ENCODE peak calls at places on chromosomes 16 and 17, in six cellular contexts. J is body of pancreas, A is A549, M is lower leg skin, Q is tibial nerve, D is esophagus squamous epithelium. R is an unnamed sample.

GRCh38 chr17:62678214-62678919 is 50.9 kb downstream of the MRC2 start:
- DNase-seq in J (no peak), A (no peak), M (no peak), Q (no peak), D (no peak), R (no peak)

GRCh38 chr17:77382966-77383612 is 242.3 kb downstream of the SEC14L1 start:
- DNase-seq in J (no peak), A (no peak), M (no peak), Q (no peak), D (no peak), R (peak; percentile 61)

GRCh38 chr16:60107920-60108319 is 1373.8 kb upstream of the GOT2 start:
- DNase-seq in J (no peak), A (no peak), M (no peak), Q (no peak), D (no peak), R (no peak)

GRCh38 chr16:89923640-89924297 is 627 bp downstream of the TUBB3 start:
- DNase-seq in J (no peak), A (no peak), M (no peak), Q (no peak), D (no peak), R (no peak)

GRCh38 chr16:23064642-23065041 is 84.6 kb downstream of the USP31 start:
- DNase-seq in J (no peak), A (no peak), M (no peak), Q (no peak), D (no peak), R (no peak)

GRCh38 chr17:33113281-33114010 is 121.8 kb downstream of the SPACA3 start:
- DNase-seq in J (peak; percentile 40), A (no peak), M (no peak), Q (no peak), D (no peak), R (no peak)

GRCh38 chr16:75251280-75252048 is at the start of gene BCAR1:
- DNase-seq in J (peak; percentile 92), A (peak; percentile 87), M (peak; percentile 65), Q (peak; percentile 63), D (no peak), R (peak; percentile 78)

GRCh38 chr17:61833536-61834203 is 29.7 kb downstream of the BRIP1 start:
- DNase-seq in J (no peak), A (peak; percentile 40), M (no peak), Q (no peak), D (no peak), R (peak; percentile 26)

GRCh38 chr17:61155590-61156181 is 244.0 kb upstream of the TBX2 start:
- DNase-seq in J (no peak), A (no peak), M (no peak), Q (no peak), D (no peak), R (no peak)

GRCh38 chr16:70703041-70703834 is 17.4 kb upstream of the MTSS2 start:
- DNase-seq in J (no peak), A (peak; percentile 40), M (no peak), Q (no peak), D (no peak), R (peak; percentile 65)
- TF ChIP-seq POLR2A in J (no peak), A (no peak), M (no peak), Q (peak; percentile 19), D (no peak), R (peak; percentile 29)

GRCh38 chr16:1332618-1333148 is 762 bp upstream of the BAIAP3 start:
- DNase-seq in J (no peak), A (no peak), M (no peak), Q (no peak), D (no peak), R (no peak)

GRCh38 chr16:1331712-1332617 is 1.5 kb upstream of the BAIAP3 start:
- DNase-seq in J (peak; percentile 94), A (peak; percentile 94), M (no peak), Q (peak; percentile 24), D (no peak), R (peak; percentile 96)

GRCh38 chr16:1334739-1335138 is 1.3 kb downstream of the BAIAP3 start:
- DNase-seq in J (no peak), A (no peak), M (no peak), Q (no peak), D (no peak), R (no peak)

GRCh38 chr16:1333854-1334719 is 642 bp downstream of the BAIAP3 start:
- DNase-seq in J (no peak), A (no peak), M (no peak), Q (no peak), D (no peak), R (no peak)

GRCh38 chr16:1333149-1333812 is at the start of gene BAIAP3:
- DNase-seq in J (peak; percentile 52), A (peak; percentile 46), M (no peak), Q (no peak), D (no peak), R (no peak)
- TF ChIP-seq POLR2A in J (no peak), A (peak; percentile 41), M (no peak), Q (no peak), D (peak; percentile 58), R (peak; percentile 51)

GRCh38 chr17:3004150-3004801 is 59.1 kb downstream of the OR1D5 start:
- DNase-seq in J (peak; percentile 100), A (peak; percentile 98), M (peak; percentile 93), Q (peak; percentile 95), D (peak; percentile 77), R (peak; percentile 97)

GRCh38 chr17:3005696-3006095 is 57.7 kb downstream of the OR1D5 start:
- DNase-seq in J (no peak), A (no peak), M (no peak), Q (no peak), D (no peak), R (no peak)

GRCh38 chr17:3004925-3005324 is 58.5 kb downstream of the OR1D5 start:
- DNase-seq in J (peak; percentile 42), A (no peak), M (no peak), Q (no peak), D (no peak), R (no peak)

GRCh38 chr17:3002538-3003301 is 60.7 kb downstream of the OR1D5 start:
- DNase-seq in J (peak; percentile 35), A (no peak), M (no peak), Q (no peak), D (no peak), R (no peak)

DNA sequence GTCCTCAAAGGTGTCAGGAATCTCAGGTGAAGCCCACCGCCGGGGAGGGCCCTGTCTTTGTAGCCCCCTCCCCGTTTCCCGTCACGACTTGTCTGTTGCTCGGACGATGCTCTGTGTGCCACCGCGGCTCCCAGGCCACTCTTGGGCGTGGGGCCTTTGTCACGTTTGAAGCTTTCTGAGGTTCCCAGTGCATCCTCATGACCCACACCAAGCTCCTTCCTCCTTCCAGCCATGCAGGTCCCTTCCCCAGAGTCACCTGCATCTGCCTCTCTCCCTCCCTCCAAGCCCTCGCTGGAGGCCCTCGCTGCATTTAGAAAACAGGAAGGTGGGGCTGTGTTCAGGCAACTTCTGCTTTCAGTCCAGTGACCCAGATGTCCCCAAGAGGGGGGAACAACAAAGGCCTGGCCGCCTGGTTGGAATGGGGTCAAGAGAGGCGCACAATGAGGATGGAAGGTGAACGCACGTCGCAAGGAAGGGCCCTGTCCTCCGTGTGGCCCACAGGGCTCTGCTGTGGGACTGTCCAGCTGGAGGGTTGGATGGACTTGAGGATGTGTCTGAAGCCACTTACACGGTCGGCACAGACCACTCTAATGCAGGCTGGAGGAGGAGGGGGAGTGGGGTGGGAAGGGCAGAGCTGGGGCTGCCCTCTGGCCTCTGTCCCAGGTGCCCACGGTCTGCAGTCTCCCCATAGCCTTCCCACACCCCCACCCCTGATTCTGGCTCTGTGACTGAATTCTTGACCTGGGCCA is 59.8 kb downstream of the OR1D5 start:
- DNase-seq in J (peak; percentile 47), A (no peak), M (no peak), Q (peak; percentile 32), D (no peak), R (no peak)
- TF ChIP-seq POLR2A in J (no peak), A (no peak), M (no peak), Q (no peak), D (no peak), R (no peak)

GRCh38 chr16:53503270-53503911 is 382 bp upstream of the AKTIP start:
- DNase-seq in J (peak; percentile 100), A (peak; percentile 95), M (peak; percentile 100), Q (peak; percentile 100), D (peak; percentile 100), R (peak; percentile 94)

GRCh38 chr16:53504665-53505064 is 1.7 kb upstream of the AKTIP start:
- DNase-seq in J (no peak), A (no peak), M (peak; percentile 26), Q (no peak), D (no peak), R (no peak)

GRCh38 chr16:53504161-53504663 is 1.2 kb upstream of the AKTIP start:
- DNase-seq in J (peak; percentile 65), A (no peak), M (peak; percentile 60), Q (peak; percentile 48), D (no peak), R (no peak)

GRCh38 chr16:53501216-53501859 is 1.7 kb downstream of the AKTIP start:
- DNase-seq in J (no peak), A (no peak), M (no peak), Q (no peak), D (no peak), R (no peak)

GRCh38 chr16:53502331-53503269 is at the start of gene AKTIP:
- DNase-seq in J (peak; percentile 81), A (no peak), M (no peak), Q (no peak), D (no peak), R (peak; percentile 34)
- TF ChIP-seq POLR2A in J (peak; percentile 19), A (peak; percentile 65), M (no peak), Q (no peak), D (peak; percentile 46), R (peak; percentile 53)

GRCh38 chr16:67393111-67393789 is at the start of gene TPPP3:
- DNase-seq in J (peak; percentile 90), A (peak; percentile 73), M (peak; percentile 75), Q (peak; percentile 77), D (no peak), R (no peak)
- TF ChIP-seq POLR2A in J (peak; percentile 61), A (peak; percentile 6), M (no peak), Q (no peak), D (peak; percentile 33), R (no peak)

GRCh38 chr17:83152745-83153611 is 73.6 kb downstream of the METRNL start:
- DNase-seq in J (no peak), A (no peak), M (peak; percentile 67), Q (peak; percentile 63), D (no peak), R (no peak)

GRCh38 chr17:83154311-83155127 is 75.1 kb downstream of the METRNL start:
- DNase-seq in J (no peak), A (no peak), M (peak; percentile 12), Q (peak; percentile 3), D (no peak), R (no peak)

GRCh38 chr17:83153681-83154310 is 74.4 kb downstream of the METRNL start:
- DNase-seq in J (no peak), A (no peak), M (peak; percentile 15), Q (no peak), D (no peak), R (no peak)

GRCh38 chr17:83156408-83156807 is 77.0 kb downstream of the METRNL start:
- DNase-seq in J (no peak), A (no peak), M (peak; percentile 14), Q (peak; percentile 3), D (no peak), R (no peak)

GRCh38 chr17:83155128-83156081 is 76.0 kb downstream of the METRNL start:
- DNase-seq in J (no peak), A (no peak), M (peak; percentile 78), Q (peak; percentile 69), D (no peak), R (peak; percentile 94)
- TF ChIP-seq POLR2A in J (no peak), A (no peak), M (no peak), Q (no peak), D (peak; percentile 44), R (no peak)